ENCODE peak calls at places on chromosome 3, in nine cellular contexts. One of them, this sample, is unnamed.

GRCh38 chr3:97613139-97613538 is 151.4 kb upstream of the ARL6 start:
- DNase-seq in activated effector memory CD4-positive, alpha-beta T cell treated with Interleukin-2 at 50 U/mL for 16 hours: no peak
- DNase-seq in psoas muscle: no peak
- DNase-seq in skeletal muscle cell: no peak
- DNase-seq in ELR: no peak
- DNase-seq in NCI-H460: no peak
- DNase-seq in T follicular helper cell: no peak
- DNase-seq in EH: no peak
- DNase-seq in AG08395: no peak
- DNase-seq in this sample: no peak

GRCh38 chr3:11624161-11624560 is 19.6 kb downstream of the VGLL4 start:
- DNase-seq in activated effector memory CD4-positive, alpha-beta T cell treated with Interleukin-2 at 50 U/mL for 16 hours: no peak
- DNase-seq in psoas muscle: no peak
- DNase-seq in skeletal muscle cell: no peak
- DNase-seq in ELR: peak; percentile 49
- DNase-seq in NCI-H460: no peak
- DNase-seq in T follicular helper cell: peak; percentile 42
- DNase-seq in EH: peak; percentile 32
- DNase-seq in AG08395: no peak
- DNase-seq in this sample: no peak

GRCh38 chr3:56702487-56703315 is 19.6 kb upstream of the TASOR start:
- DNase-seq in activated effector memory CD4-positive, alpha-beta T cell treated with Interleukin-2 at 50 U/mL for 16 hours: no peak
- DNase-seq in psoas muscle: no peak
- DNase-seq in skeletal muscle cell: peak; percentile 15
- DNase-seq in ELR: peak; percentile 74
- DNase-seq in NCI-H460: peak; percentile 56
- DNase-seq in T follicular helper cell: peak; percentile 33
- DNase-seq in EH: peak; percentile 77
- DNase-seq in AG08395: peak; percentile 69
- DNase-seq in this sample: no peak

GRCh38 chr3:66582721-66583141 is 81.9 kb upstream of the LRIG1 start:
- DNase-seq in activated effector memory CD4-positive, alpha-beta T cell treated with Interleukin-2 at 50 U/mL for 16 hours: peak; percentile 37
- DNase-seq in psoas muscle: no peak
- DNase-seq in skeletal muscle cell: no peak
- DNase-seq in ELR: no peak
- DNase-seq in NCI-H460: no peak
- DNase-seq in T follicular helper cell: peak; percentile 22
- DNase-seq in EH: peak; percentile 29
- DNase-seq in AG08395: peak; percentile 61
- DNase-seq in this sample: no peak

GRCh38 chr3:53842436-53843194 is 3.6 kb downstream of the CHDH start:
- DNase-seq in activated effector memory CD4-positive, alpha-beta T cell treated with Interleukin-2 at 50 U/mL for 16 hours: no peak
- DNase-seq in psoas muscle: no peak
- DNase-seq in skeletal muscle cell: no peak
- DNase-seq in ELR: peak; percentile 13
- DNase-seq in NCI-H460: no peak
- DNase-seq in T follicular helper cell: no peak
- DNase-seq in EH: peak; percentile 6
- DNase-seq in AG08395: no peak
- DNase-seq in this sample: peak; percentile 38

GRCh38 chr3:73120710-73121109 is 59.3 kb downstream of the EBLN2 start:
- DNase-seq in activated effector memory CD4-positive, alpha-beta T cell treated with Interleukin-2 at 50 U/mL for 16 hours: no peak
- DNase-seq in psoas muscle: no peak
- DNase-seq in skeletal muscle cell: no peak
- DNase-seq in ELR: no peak
- DNase-seq in NCI-H460: no peak
- DNase-seq in T follicular helper cell: no peak
- DNase-seq in EH: no peak
- DNase-seq in AG08395: no peak
- DNase-seq in this sample: no peak

GRCh38 chr3:113117511-113118302 is 93.7 kb upstream of the BOC start:
- DNase-seq in activated effector memory CD4-positive, alpha-beta T cell treated with Interleukin-2 at 50 U/mL for 16 hours: no peak
- DNase-seq in psoas muscle: no peak
- DNase-seq in skeletal muscle cell: peak; percentile 80
- DNase-seq in ELR: peak; percentile 68
- DNase-seq in NCI-H460: no peak
- DNase-seq in T follicular helper cell: no peak
- DNase-seq in EH: peak; percentile 87
- DNase-seq in AG08395: peak; percentile 82
- DNase-seq in this sample: no peak

GRCh38 chr3:14369675-14370669 is 32.4 kb upstream of the SLC6A6 start:
- DNase-seq in activated effector memory CD4-positive, alpha-beta T cell treated with Interleukin-2 at 50 U/mL for 16 hours: no peak
- DNase-seq in psoas muscle: peak; percentile 80
- DNase-seq in skeletal muscle cell: no peak
- DNase-seq in ELR: peak; percentile 27
- DNase-seq in NCI-H460: no peak
- DNase-seq in T follicular helper cell: no peak
- DNase-seq in EH: no peak
- DNase-seq in AG08395: no peak
- DNase-seq in this sample: no peak

GRCh38 chr3:37210230-37210629 is 35.8 kb upstream of the LRRFIP2 start:
- DNase-seq in activated effector memory CD4-positive, alpha-beta T cell treated with Interleukin-2 at 50 U/mL for 16 hours: no peak
- DNase-seq in psoas muscle: no peak
- DNase-seq in skeletal muscle cell: no peak
- DNase-seq in ELR: no peak
- DNase-seq in NCI-H460: no peak
- DNase-seq in T follicular helper cell: no peak
- DNase-seq in EH: peak; percentile 90
- DNase-seq in AG08395: peak; percentile 46
- DNase-seq in this sample: no peak

GRCh38 chr3:72953325-72953956 is 43.2 kb upstream of the PPP4R2 start:
- DNase-seq in activated effector memory CD4-positive, alpha-beta T cell treated with Interleukin-2 at 50 U/mL for 16 hours: no peak
- DNase-seq in psoas muscle: no peak
- DNase-seq in skeletal muscle cell: no peak
- DNase-seq in ELR: no peak
- DNase-seq in NCI-H460: no peak
- DNase-seq in T follicular helper cell: no peak
- DNase-seq in EH: no peak
- DNase-seq in AG08395: no peak
- DNase-seq in this sample: no peak

GRCh38 chr3:135513106-135514063 is 452.1 kb upstream of the PPP2R3A start:
- DNase-seq in activated effector memory CD4-positive, alpha-beta T cell treated with Interleukin-2 at 50 U/mL for 16 hours: no peak
- DNase-seq in psoas muscle: no peak
- DNase-seq in skeletal muscle cell: no peak
- DNase-seq in ELR: peak; percentile 63
- DNase-seq in NCI-H460: peak; percentile 84
- DNase-seq in T follicular helper cell: no peak
- DNase-seq in EH: peak; percentile 76
- DNase-seq in AG08395: peak; percentile 48
- DNase-seq in this sample: no peak

GRCh38 chr3:94118390-94118789 is 55.5 kb downstream of the NSUN3 start:
- DNase-seq in activated effector memory CD4-positive, alpha-beta T cell treated with Interleukin-2 at 50 U/mL for 16 hours: no peak
- DNase-seq in psoas muscle: no peak
- DNase-seq in skeletal muscle cell: no peak
- DNase-seq in ELR: no peak
- DNase-seq in NCI-H460: no peak
- DNase-seq in T follicular helper cell: no peak
- DNase-seq in EH: no peak
- DNase-seq in AG08395: no peak
- DNase-seq in this sample: no peak

GRCh38 chr3:9226326-9226725 is 23.1 kb downstream of the SRGAP3 start:
- DNase-seq in activated effector memory CD4-positive, alpha-beta T cell treated with Interleukin-2 at 50 U/mL for 16 hours: no peak
- DNase-seq in psoas muscle: no peak
- DNase-seq in skeletal muscle cell: peak; percentile 42
- DNase-seq in ELR: no peak
- DNase-seq in NCI-H460: no peak
- DNase-seq in T follicular helper cell: no peak
- DNase-seq in EH: peak; percentile 14
- DNase-seq in AG08395: peak; percentile 68
- DNase-seq in this sample: no peak

GRCh38 chr3:197748597-197749314 is 927 bp upstream of the FYTTD1 start:
- DNase-seq in activated effector memory CD4-positive, alpha-beta T cell treated with Interleukin-2 at 50 U/mL for 16 hours: no peak
- DNase-seq in psoas muscle: no peak
- DNase-seq in skeletal muscle cell: no peak
- DNase-seq in ELR: peak; percentile 30
- DNase-seq in NCI-H460: no peak
- DNase-seq in T follicular helper cell: no peak
- DNase-seq in EH: peak; percentile 90
- DNase-seq in AG08395: peak; percentile 62
- DNase-seq in this sample: no peak

GRCh38 chr3:169764164-169764452 is 752 bp downstream of the TERC start:
- DNase-seq in activated effector memory CD4-positive, alpha-beta T cell treated with Interleukin-2 at 50 U/mL for 16 hours: no peak
- DNase-seq in psoas muscle: no peak
- DNase-seq in skeletal muscle cell: no peak
- DNase-seq in ELR: no peak
- DNase-seq in NCI-H460: no peak
- DNase-seq in T follicular helper cell: no peak
- DNase-seq in EH: peak; percentile 64
- DNase-seq in AG08395: peak; percentile 47
- DNase-seq in this sample: no peak

GRCh38 chr3:66938338-66938963 is 59.7 kb upstream of the KBTBD8 start:
- DNase-seq in activated effector memory CD4-positive, alpha-beta T cell treated with Interleukin-2 at 50 U/mL for 16 hours: no peak
- DNase-seq in psoas muscle: no peak
- DNase-seq in skeletal muscle cell: peak; percentile 25
- DNase-seq in ELR: peak; percentile 61
- DNase-seq in NCI-H460: peak; percentile 46
- DNase-seq in T follicular helper cell: peak; percentile 1
- DNase-seq in EH: peak; percentile 63
- DNase-seq in AG08395: peak; percentile 59
- DNase-seq in this sample: peak; percentile 17

GRCh38 chr3:13479332-13479581 is 849 bp upstream of the HDAC11 start:
- DNase-seq in activated effector memory CD4-positive, alpha-beta T cell treated with Interleukin-2 at 50 U/mL for 16 hours: no peak
- DNase-seq in psoas muscle: peak; percentile 76
- DNase-seq in skeletal muscle cell: peak; percentile 24
- DNase-seq in ELR: peak; percentile 18
- DNase-seq in NCI-H460: no peak
- DNase-seq in T follicular helper cell: peak; percentile 13
- DNase-seq in EH: no peak
- DNase-seq in AG08395: peak; percentile 49
- DNase-seq in this sample: peak; percentile 53

GRCh38 chr3:11581237-11582122 is 62.2 kb downstream of the VGLL4 start:
- DNase-seq in activated effector memory CD4-positive, alpha-beta T cell treated with Interleukin-2 at 50 U/mL for 16 hours: no peak
- DNase-seq in psoas muscle: no peak
- DNase-seq in skeletal muscle cell: no peak
- DNase-seq in ELR: no peak
- DNase-seq in NCI-H460: no peak
- DNase-seq in T follicular helper cell: no peak
- DNase-seq in EH: no peak
- DNase-seq in AG08395: no peak
- DNase-seq in this sample: no peak

GRCh38 chr3:65153850-65154512 is 466.2 kb upstream of the ADAMTS9 start:
- DNase-seq in activated effector memory CD4-positive, alpha-beta T cell treated with Interleukin-2 at 50 U/mL for 16 hours: no peak
- DNase-seq in psoas muscle: no peak
- DNase-seq in skeletal muscle cell: no peak
- DNase-seq in ELR: no peak
- DNase-seq in NCI-H460: no peak
- DNase-seq in T follicular helper cell: no peak
- DNase-seq in EH: no peak
- DNase-seq in AG08395: no peak
- DNase-seq in this sample: no peak

GRCh38 chr3:173397161-173398110 is at the start of gene NLGN1:
- DNase-seq in activated effector memory CD4-positive, alpha-beta T cell treated with Interleukin-2 at 50 U/mL for 16 hours: no peak
- DNase-seq in psoas muscle: peak; percentile 83
- DNase-seq in skeletal muscle cell: no peak
- DNase-seq in ELR: peak; percentile 67
- DNase-seq in NCI-H460: peak; percentile 34
- DNase-seq in T follicular helper cell: no peak
- DNase-seq in EH: peak; percentile 87
- DNase-seq in AG08395: peak; percentile 68
- DNase-seq in this sample: peak; percentile 74

GRCh38 chr3:186476044-186476468 is 68.1 kb downstream of the CRYGS start:
- DNase-seq in activated effector memory CD4-positive, alpha-beta T cell treated with Interleukin-2 at 50 U/mL for 16 hours: no peak
- DNase-seq in psoas muscle: no peak
- DNase-seq in skeletal muscle cell: no peak
- DNase-seq in ELR: no peak
- DNase-seq in NCI-H460: no peak
- DNase-seq in T follicular helper cell: no peak
- DNase-seq in EH: no peak
- DNase-seq in AG08395: no peak
- DNase-seq in this sample: no peak

GRCh38 chr3:98699132-98699531 is 64.0 kb upstream of the ST3GAL6 start:
- DNase-seq in activated effector memory CD4-positive, alpha-beta T cell treated with Interleukin-2 at 50 U/mL for 16 hours: no peak
- DNase-seq in psoas muscle: no peak
- DNase-seq in skeletal muscle cell: no peak
- DNase-seq in ELR: peak; percentile 57
- DNase-seq in NCI-H460: no peak
- DNase-seq in T follicular helper cell: no peak
- DNase-seq in EH: no peak
- DNase-seq in AG08395: no peak
- DNase-seq in this sample: no peak

GRCh38 chr3:68931406-68932149 is 769 bp downstream of the TAFA4 start:
- DNase-seq in activated effector memory CD4-positive, alpha-beta T cell treated with Interleukin-2 at 50 U/mL for 16 hours: no peak
- DNase-seq in psoas muscle: no peak
- DNase-seq in skeletal muscle cell: no peak
- DNase-seq in ELR: no peak
- DNase-seq in NCI-H460: no peak
- DNase-seq in T follicular helper cell: no peak
- DNase-seq in EH: no peak
- DNase-seq in AG08395: no peak
- DNase-seq in this sample: no peak

GRCh38 chr3:151415289-151415688 is 30.7 kb upstream of the P2RY12 start:
- DNase-seq in activated effector memory CD4-positive, alpha-beta T cell treated with Interleukin-2 at 50 U/mL for 16 hours: no peak
- DNase-seq in psoas muscle: no peak
- DNase-seq in skeletal muscle cell: no peak
- DNase-seq in ELR: no peak
- DNase-seq in NCI-H460: no peak
- DNase-seq in T follicular helper cell: no peak
- DNase-seq in EH: no peak
- DNase-seq in AG08395: no peak
- DNase-seq in this sample: no peak

This sample was measured in heart right ventricle.